ENCODE peak calls at places on chromosome 17, in nine cellular contexts. One of them, this sample, is unnamed.

GRCh38 chr17:38598536-38598935 is 7.2 kb downstream of the SRCIN1 start:
- DNase-seq in activated CD8-positive, alpha-beta T cell treated with anti-CD3 and anti-CD28 coated beads for 36 hours: peak
- DNase-seq in HTR-8/SVneo: peak
- DNase-seq in endothelial cell: peak
- DNase-seq in fibroblast of the aortic adventitia: peak
- DNase-seq in HuH-7: peak
- DNase-seq in MM.1S: peak
- DNase-seq in DMS153: peak
- DNase-seq in GM23338: peak
- DNase-seq in this sample: peak

GRCh38 chr17:81684442-81684911 is 666 bp downstream of the HGS start:
- DNase-seq in activated CD8-positive, alpha-beta T cell treated with anti-CD3 and anti-CD28 coated beads for 36 hours: peak
- DNase-seq in HTR-8/SVneo: no peak
- DNase-seq in endothelial cell: no peak
- DNase-seq in fibroblast of the aortic adventitia: peak
- DNase-seq in HuH-7: no peak
- DNase-seq in MM.1S: no peak
- DNase-seq in DMS153: no peak
- DNase-seq in GM23338: peak
- DNase-seq in this sample: no peak

GRCh38 chr17:68060336-68060735 is 24.8 kb downstream of the KPNA2 start:
- DNase-seq in activated CD8-positive, alpha-beta T cell treated with anti-CD3 and anti-CD28 coated beads for 36 hours: no peak
- DNase-seq in HTR-8/SVneo: no peak
- DNase-seq in endothelial cell: no peak
- DNase-seq in fibroblast of the aortic adventitia: no peak
- DNase-seq in HuH-7: no peak
- DNase-seq in MM.1S: peak
- DNase-seq in DMS153: no peak
- DNase-seq in GM23338: no peak
- DNase-seq in this sample: no peak

GRCh38 chr17:40557531-40558299 is 7.6 kb downstream of the CCR7 start:
- DNase-seq in activated CD8-positive, alpha-beta T cell treated with anti-CD3 and anti-CD28 coated beads for 36 hours: peak
- DNase-seq in HTR-8/SVneo: no peak
- DNase-seq in endothelial cell: no peak
- DNase-seq in fibroblast of the aortic adventitia: peak
- DNase-seq in HuH-7: no peak
- DNase-seq in MM.1S: no peak
- DNase-seq in DMS153: no peak
- DNase-seq in GM23338: no peak
- DNase-seq in this sample: no peak

GRCh38 chr17:15351925-15352324 is 10.5 kb upstream of the TEKT3 start:
- DNase-seq in activated CD8-positive, alpha-beta T cell treated with anti-CD3 and anti-CD28 coated beads for 36 hours: no peak
- DNase-seq in HTR-8/SVneo: peak
- DNase-seq in endothelial cell: no peak
- DNase-seq in fibroblast of the aortic adventitia: peak
- DNase-seq in HuH-7: no peak
- DNase-seq in MM.1S: no peak
- DNase-seq in DMS153: no peak
- DNase-seq in GM23338: no peak
- DNase-seq in this sample: no peak

GRCh38 chr17:42179335-42179734 is 1.6 kb downstream of the KCNH4 start:
- DNase-seq in activated CD8-positive, alpha-beta T cell treated with anti-CD3 and anti-CD28 coated beads for 36 hours: peak
- DNase-seq in HTR-8/SVneo: no peak
- DNase-seq in endothelial cell: no peak
- DNase-seq in fibroblast of the aortic adventitia: no peak
- DNase-seq in HuH-7: no peak
- DNase-seq in MM.1S: no peak
- DNase-seq in DMS153: no peak
- DNase-seq in GM23338: no peak
- DNase-seq in this sample: no peak

GRCh38 chr17:31113939-31114338 is 19.2 kb downstream of the NF1 start:
- DNase-seq in activated CD8-positive, alpha-beta T cell treated with anti-CD3 and anti-CD28 coated beads for 36 hours: no peak
- DNase-seq in HTR-8/SVneo: no peak
- DNase-seq in endothelial cell: no peak
- DNase-seq in fibroblast of the aortic adventitia: no peak
- DNase-seq in HuH-7: no peak
- DNase-seq in MM.1S: no peak
- DNase-seq in DMS153: no peak
- DNase-seq in GM23338: no peak
- DNase-seq in this sample: no peak

GRCh38 chr17:44219126-44219635 is 294 bp downstream of the UBTF start:
- DNase-seq in activated CD8-positive, alpha-beta T cell treated with anti-CD3 and anti-CD28 coated beads for 36 hours: peak
- DNase-seq in HTR-8/SVneo: peak
- DNase-seq in endothelial cell: peak
- DNase-seq in fibroblast of the aortic adventitia: peak
- DNase-seq in HuH-7: peak
- DNase-seq in MM.1S: peak
- DNase-seq in DMS153: no peak
- DNase-seq in GM23338: peak
- DNase-seq in this sample: peak

GRCh38 chr17:19389386-19389785 is 2.4 kb upstream of the MFAP4 start:
- DNase-seq in activated CD8-positive, alpha-beta T cell treated with anti-CD3 and anti-CD28 coated beads for 36 hours: no peak
- DNase-seq in HTR-8/SVneo: no peak
- DNase-seq in endothelial cell: no peak
- DNase-seq in fibroblast of the aortic adventitia: no peak
- DNase-seq in HuH-7: no peak
- DNase-seq in MM.1S: no peak
- DNase-seq in DMS153: no peak
- DNase-seq in GM23338: no peak
- DNase-seq in this sample: no peak

GRCh38 chr17:57622886-57623433 is 122.1 kb downstream of the CCDC182 start:
- DNase-seq in activated CD8-positive, alpha-beta T cell treated with anti-CD3 and anti-CD28 coated beads for 36 hours: peak
- DNase-seq in HTR-8/SVneo: peak
- DNase-seq in endothelial cell: peak
- DNase-seq in fibroblast of the aortic adventitia: peak
- DNase-seq in HuH-7: no peak
- DNase-seq in MM.1S: no peak
- DNase-seq in DMS153: no peak
- DNase-seq in GM23338: no peak
- DNase-seq in this sample: no peak

GRCh38 chr17:61459434-61459809 is 7.2 kb downstream of the TBX4 start:
- DNase-seq in activated CD8-positive, alpha-beta T cell treated with anti-CD3 and anti-CD28 coated beads for 36 hours: no peak
- DNase-seq in HTR-8/SVneo: no peak
- DNase-seq in endothelial cell: no peak
- DNase-seq in fibroblast of the aortic adventitia: no peak
- DNase-seq in HuH-7: no peak
- DNase-seq in MM.1S: no peak
- DNase-seq in DMS153: no peak
- DNase-seq in GM23338: no peak
- DNase-seq in this sample: no peak

GRCh38 chr17:44322236-44322895 is 2.3 kb downstream of the SLC25A39 start:
- DNase-seq in activated CD8-positive, alpha-beta T cell treated with anti-CD3 and anti-CD28 coated beads for 36 hours: no peak
- DNase-seq in HTR-8/SVneo: no peak
- DNase-seq in endothelial cell: no peak
- DNase-seq in fibroblast of the aortic adventitia: no peak
- DNase-seq in HuH-7: no peak
- DNase-seq in MM.1S: no peak
- DNase-seq in DMS153: no peak
- DNase-seq in GM23338: no peak
- DNase-seq in this sample: no peak

GRCh38 chr17:81043725-81044427 is 8.9 kb downstream of the BAIAP2 start:
- DNase-seq in activated CD8-positive, alpha-beta T cell treated with anti-CD3 and anti-CD28 coated beads for 36 hours: no peak
- DNase-seq in HTR-8/SVneo: peak
- DNase-seq in endothelial cell: no peak
- DNase-seq in fibroblast of the aortic adventitia: peak
- DNase-seq in HuH-7: peak
- DNase-seq in MM.1S: no peak
- DNase-seq in DMS153: no peak
- DNase-seq in GM23338: peak
- DNase-seq in this sample: no peak

GRCh38 chr17:7238418-7239090 is 703 bp downstream of the PHF23 start:
- DNase-seq in activated CD8-positive, alpha-beta T cell treated with anti-CD3 and anti-CD28 coated beads for 36 hours: peak
- DNase-seq in HTR-8/SVneo: no peak
- DNase-seq in endothelial cell: no peak
- DNase-seq in fibroblast of the aortic adventitia: no peak
- DNase-seq in HuH-7: no peak
- DNase-seq in MM.1S: peak
- DNase-seq in DMS153: no peak
- DNase-seq in GM23338: no peak
- DNase-seq in this sample: no peak

GRCh38 chr17:66549731-66550207 is 247.4 kb downstream of the PRKCA start:
- DNase-seq in activated CD8-positive, alpha-beta T cell treated with anti-CD3 and anti-CD28 coated beads for 36 hours: no peak
- DNase-seq in HTR-8/SVneo: peak
- DNase-seq in endothelial cell: no peak
- DNase-seq in fibroblast of the aortic adventitia: peak
- DNase-seq in HuH-7: no peak
- DNase-seq in MM.1S: no peak
- DNase-seq in DMS153: no peak
- DNase-seq in GM23338: peak
- DNase-seq in this sample: no peak

GRCh38 chr17:56678249-56679144 is 85.0 kb downstream of the NOG start:
- DNase-seq in activated CD8-positive, alpha-beta T cell treated with anti-CD3 and anti-CD28 coated beads for 36 hours: peak
- DNase-seq in HTR-8/SVneo: no peak
- DNase-seq in endothelial cell: no peak
- DNase-seq in fibroblast of the aortic adventitia: no peak
- DNase-seq in HuH-7: no peak
- DNase-seq in MM.1S: no peak
- DNase-seq in DMS153: no peak
- DNase-seq in GM23338: peak
- DNase-seq in this sample: no peak

GRCh38 chr17:58643147-58643546 is 48.7 kb downstream of the TEX14 start:
- DNase-seq in activated CD8-positive, alpha-beta T cell treated with anti-CD3 and anti-CD28 coated beads for 36 hours: no peak
- DNase-seq in HTR-8/SVneo: peak
- DNase-seq in endothelial cell: no peak
- DNase-seq in fibroblast of the aortic adventitia: peak
- DNase-seq in HuH-7: no peak
- DNase-seq in MM.1S: no peak
- DNase-seq in DMS153: no peak
- DNase-seq in GM23338: no peak
- DNase-seq in this sample: no peak

GRCh38 chr17:78529871-78530670 is 47.1 kb downstream of the DNAH17 start:
- DNase-seq in activated CD8-positive, alpha-beta T cell treated with anti-CD3 and anti-CD28 coated beads for 36 hours: no peak
- DNase-seq in HTR-8/SVneo: no peak
- DNase-seq in endothelial cell: no peak
- DNase-seq in fibroblast of the aortic adventitia: no peak
- DNase-seq in HuH-7: no peak
- DNase-seq in MM.1S: no peak
- DNase-seq in DMS153: peak
- DNase-seq in GM23338: no peak
- DNase-seq in this sample: peak

GRCh38 chr17:28925912-28926365 is 23.1 kb upstream of the DHRS13 start:
- DNase-seq in activated CD8-positive, alpha-beta T cell treated with anti-CD3 and anti-CD28 coated beads for 36 hours: peak
- DNase-seq in HTR-8/SVneo: peak
- DNase-seq in endothelial cell: no peak
- DNase-seq in fibroblast of the aortic adventitia: peak
- DNase-seq in HuH-7: no peak
- DNase-seq in MM.1S: peak
- DNase-seq in DMS153: peak
- DNase-seq in GM23338: no peak
- DNase-seq in this sample: peak

GRCh38 chr17:78133179-78133951 is 2.8 kb downstream of the TMC8 start:
- DNase-seq in activated CD8-positive, alpha-beta T cell treated with anti-CD3 and anti-CD28 coated beads for 36 hours: peak
- DNase-seq in HTR-8/SVneo: no peak
- DNase-seq in endothelial cell: no peak
- DNase-seq in fibroblast of the aortic adventitia: no peak
- DNase-seq in HuH-7: no peak
- DNase-seq in MM.1S: no peak
- DNase-seq in DMS153: no peak
- DNase-seq in GM23338: no peak
- DNase-seq in this sample: no peak